ENCODE peak calls at places on chromosomes 4 and X, in eight cellular contexts. V, C, O, F, K, P, I and R are unnamed samples.

GRCh38 chr4:180060159-180060889 is 2182.9 kb upstream of the TENM3 start:
- DNase-seq in V (no peak), C (no peak), O (no peak), P (no peak), I (no peak), F (no peak), K (no peak), R (no peak)

GRCh38 chr4:124712417-124713212 is at the start of gene ANKRD50:
- DNase-seq in I (peak; percentile 94), P (peak; percentile 80), K (peak; percentile 94), V (peak; percentile 95), C (peak; percentile 74), O (peak; percentile 76), F (peak; percentile 91), R (peak; percentile 93)

GRCh38 chr4:166252487-166253402 is 379.7 kb downstream of the TLL1 start:
- DNase-seq in F (no peak), I (no peak), K (no peak), O (no peak), P (no peak), C (peak; percentile 10), V (no peak), R (no peak)

GRCh38 chr4:123588631-123589223 is 192.1 kb downstream of the SPRY1 start:
- DNase-seq in C (peak; percentile 86), F (no peak), P (no peak), O (peak; percentile 41), I (no peak), V (no peak), K (no peak), R (peak; percentile 45)

GRCh38 chr4:28690890-28691289 is 1830.2 kb downstream of the STIM2 start:
- DNase-seq in P (no peak), C (no peak), I (no peak), O (no peak), K (no peak), V (no peak), F (no peak), R (no peak)

GRCh38 chrX:83845397-83845796 is 15.5 kb upstream of the CYLC1 start:
- DNase-seq in O (no peak), K (no peak), V (no peak), C (peak; percentile 18), I (no peak), P (no peak), F (no peak), R (no peak)

GRCh38 chr4:83504974-83505373 is 20.1 kb upstream of the ABRAXAS1 start:
- DNase-seq in C (no peak), V (no peak), O (no peak), I (no peak), P (no peak), F (no peak), K (no peak), R (no peak)

GRCh38 chr4:174107749-174108354 is 175.6 kb downstream of the FBXO8 start:
- DNase-seq in P (no peak), F (no peak), K (no peak), C (no peak), V (no peak), O (no peak), I (no peak), R (no peak)

DNA sequence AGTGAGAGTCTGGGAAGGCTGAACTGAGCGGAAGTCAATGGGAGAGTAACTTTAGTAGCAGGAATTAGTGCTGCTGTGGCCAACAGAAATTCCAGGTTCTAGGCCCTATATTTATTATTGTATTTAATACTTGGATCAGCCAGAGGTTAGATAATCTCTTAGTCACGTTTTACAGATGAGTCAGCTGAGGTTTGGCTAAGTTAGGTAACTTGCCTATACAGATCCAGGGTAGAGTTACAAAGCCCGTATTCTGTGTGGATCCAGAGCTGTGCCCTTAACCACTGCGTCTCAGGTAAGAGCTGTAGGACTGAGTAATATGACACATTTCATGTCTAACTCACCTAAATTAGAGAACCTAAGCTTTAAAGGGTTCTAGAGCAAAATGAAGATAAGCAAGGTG is 20.5 kb downstream of the PSMD10 start:
- DNase-seq in O (no peak), F (no peak), P (no peak), K (no peak), I (no peak), V (no peak), C (no peak), R (no peak)
- H3K27me3 ChIP-seq in O (peaks cover 11% of the 10 kb centered on the region), F (no peaks in the 10 kb centered on the region), P (no peaks in the 10 kb centered on the region), K (no peaks in the 10 kb centered on the region), I (no peaks in the 10 kb centered on the region), V (no peaks in the 10 kb centered on the region), C (no peaks in the 10 kb centered on the region), R (no peaks in the 10 kb centered on the region)

DNA sequence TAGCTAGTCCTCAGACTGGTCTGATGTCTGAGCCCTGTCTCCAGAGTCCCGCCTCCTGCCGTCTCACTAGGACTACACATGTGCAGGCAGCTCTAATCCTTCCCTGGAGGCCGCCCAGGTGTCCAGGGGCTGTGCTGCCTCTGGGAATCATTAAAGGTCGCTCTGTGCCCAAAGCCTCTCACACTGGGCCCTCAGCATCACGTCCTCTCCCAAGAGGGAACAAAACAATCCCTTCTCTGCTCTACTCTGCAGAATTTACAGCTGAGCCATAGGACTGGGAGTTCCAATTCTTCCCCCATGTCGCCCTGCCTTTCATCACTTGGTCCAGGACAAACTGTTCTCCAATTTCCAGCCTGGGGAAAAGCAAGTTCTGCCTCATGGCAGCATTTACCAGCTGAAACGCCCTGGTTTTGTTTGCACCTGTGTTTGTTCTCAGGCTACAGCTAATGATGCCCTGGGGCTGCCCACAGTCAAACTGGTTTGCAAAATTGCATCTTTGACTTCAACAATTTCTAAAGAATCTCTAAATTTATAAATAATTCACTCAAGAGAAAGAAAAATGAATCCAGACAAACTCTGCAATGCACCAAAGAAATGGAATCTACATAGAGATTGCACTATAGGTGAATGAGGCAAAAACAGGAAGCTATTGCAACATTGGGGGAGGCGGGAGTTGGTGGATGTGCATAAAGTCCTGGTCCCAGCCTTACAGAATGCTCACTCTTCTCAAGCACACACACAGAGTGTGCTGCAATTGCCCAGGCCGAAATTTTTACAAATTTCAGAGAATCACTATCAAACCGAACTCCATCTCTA is 7.2 kb upstream of the MRFAP1 start:
- DNase-seq in V (no peak), K (no peak), O (peak; percentile 24), C (peak; percentile 82), I (no peak), P (no peak), F (no peak), R (no peak)
- TF ChIP-seq POLR2A in V (no peak), K (no peak), O (no peak), C (peak; percentile 76), I (no peak), P (no peak), F (no peak), R (no peak)

GRCh38 chr4:37760840-37761239 is 65.6 kb upstream of the PGM2 start:
- DNase-seq in K (no peak), O (no peak), V (no peak), I (no peak), F (no peak), C (no peak), P (no peak), R (no peak)

GRCh38 chr4:37759833-37760232 is 66.7 kb upstream of the PGM2 start:
- DNase-seq in C (no peak), F (no peak), K (no peak), P (no peak), V (no peak), I (no peak), O (no peak), R (no peak)

GRCh38 chr4:37763831-37764230 is 62.7 kb upstream of the PGM2 start:
- DNase-seq in O (no peak), I (no peak), P (no peak), F (no peak), C (no peak), V (no peak), K (no peak), R (no peak)

GRCh38 chr4:37763164-37763444 is 63.4 kb upstream of the PGM2 start:
- DNase-seq in K (no peak), O (no peak), C (no peak), F (no peak), P (no peak), V (no peak), I (no peak), R (no peak)

DNA sequence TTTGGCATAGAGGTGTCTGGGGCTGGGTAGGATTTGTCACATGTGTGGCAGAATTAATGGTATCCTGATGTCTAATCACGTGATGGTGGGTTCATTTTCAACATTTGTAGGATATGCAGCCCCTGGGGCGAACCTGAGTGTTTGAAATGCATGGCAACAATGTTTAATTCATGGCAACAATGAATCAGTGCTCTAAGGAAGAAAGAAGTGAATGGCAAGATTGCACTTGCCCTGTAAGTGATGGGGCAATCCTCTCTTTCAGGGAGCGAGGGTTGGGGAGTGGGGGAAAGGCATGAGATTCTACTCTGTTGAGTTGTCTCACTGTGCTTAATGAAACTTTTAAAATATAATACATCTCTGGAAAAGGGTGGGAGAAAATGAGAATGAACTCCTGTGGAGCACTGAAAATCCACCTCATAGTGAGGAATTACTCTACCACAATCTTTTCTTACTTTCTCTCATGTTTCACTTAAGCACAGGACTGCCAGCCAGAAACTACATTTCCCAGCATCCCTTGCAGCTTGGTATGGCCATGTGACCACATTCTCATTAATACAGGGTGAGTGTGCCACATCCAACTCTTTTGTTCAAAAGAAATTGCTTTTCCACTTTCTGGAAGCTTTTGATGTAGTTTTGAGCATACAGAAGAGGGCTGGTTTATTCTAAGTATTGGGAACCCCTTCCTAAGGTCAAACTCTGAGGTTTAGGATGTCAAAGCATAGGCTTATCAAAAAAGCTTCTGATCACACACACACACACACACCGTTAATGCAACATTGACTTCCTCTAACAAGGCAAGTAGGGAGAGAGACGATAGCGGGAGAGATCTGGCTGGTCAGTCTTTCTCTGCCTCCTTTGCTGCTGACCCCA is 64.0 kb upstream of the PGM2 start:
- DNase-seq in K (no peak), C (peak; percentile 9), P (no peak), O (no peak), I (no peak), V (no peak), F (no peak), R (no peak)
- H3K27ac ChIP-seq in K (peak overlapping the region; percentile 12), C (no peak overlapping the region), P (no peak overlapping the region), O (no peak overlapping the region), I (no peak overlapping the region), V (no peak overlapping the region), F (no peak overlapping the region), R (no peak overlapping the region)

GRCh38 chr4:95545526-95545925 is 3.2 kb downstream of the UNC5C start:
- DNase-seq in P (no peak), C (no peak), I (peak; percentile 27), K (no peak), V (no peak), O (no peak), F (no peak), R (no peak)

GRCh38 chr4:95546236-95546635 is 2.5 kb downstream of the UNC5C start:
- DNase-seq in C (no peak), K (no peak), O (no peak), V (no peak), P (no peak), F (no peak), I (no peak), R (no peak)

GRCh38 chr4:95547708-95548471 is 883 bp downstream of the UNC5C start:
- DNase-seq in C (no peak), F (peak; percentile 18), P (no peak), K (no peak), V (no peak), I (peak; percentile 64), O (no peak), R (peak; percentile 29)

GRCh38 chr4:95548738-95549245 is at the start of gene UNC5C:
- DNase-seq in P (peak; percentile 43), F (peak; percentile 55), V (no peak), K (no peak), I (peak; percentile 93), C (no peak), O (no peak), R (peak; percentile 86)

DNA sequence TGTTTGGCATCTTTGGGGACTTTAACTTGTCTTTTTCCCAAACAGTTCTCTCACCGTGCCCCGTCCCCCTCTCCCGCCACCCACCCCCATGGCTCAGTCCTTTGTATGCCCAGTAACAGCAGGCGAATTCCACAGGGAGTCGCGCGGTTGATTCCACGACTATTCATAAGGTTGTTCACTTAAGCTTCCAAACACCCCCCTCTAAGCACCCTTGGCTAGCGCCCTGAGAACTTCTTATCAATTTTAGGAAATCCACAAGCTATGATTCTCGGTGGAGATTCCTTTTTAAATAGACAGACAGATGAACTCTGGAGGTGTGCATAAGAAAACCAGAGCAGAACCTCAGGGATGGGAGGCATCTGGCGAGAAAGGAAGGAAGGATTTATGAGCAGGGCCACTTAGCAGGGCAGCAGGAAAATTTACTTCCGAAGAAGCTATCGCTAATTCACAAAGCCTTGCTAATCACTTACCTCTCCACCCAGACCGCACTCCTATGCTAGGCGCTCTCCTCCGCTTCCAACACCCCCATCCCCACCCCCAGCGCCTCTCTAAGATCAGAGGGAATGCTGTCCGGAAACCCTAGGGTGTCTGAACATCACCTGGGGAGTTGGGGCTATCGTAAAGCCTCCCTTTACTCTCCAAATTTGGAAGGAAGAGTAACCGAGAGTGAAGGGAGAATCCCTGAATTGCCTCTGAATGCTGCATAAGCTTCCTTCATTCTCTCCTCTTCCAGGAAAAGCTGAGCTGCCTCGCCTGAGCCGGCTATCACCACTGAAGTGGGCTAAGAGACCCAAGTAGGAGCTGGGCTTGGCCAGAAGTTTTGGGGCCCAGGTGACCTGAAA is 1.7 kb downstream of the UNC5C start:
- DNase-seq in C (no peak), V (no peak), P (no peak), F (no peak), O (no peak), K (no peak), I (peak; percentile 48), R (no peak)
- H3K27me3 ChIP-seq in C (peaks cover 16% of the 10 kb centered on the region), V (peaks cover 22% of the 10 kb centered on the region), P (no peaks in the 10 kb centered on the region), F (no peaks in the 10 kb centered on the region), O (peaks cover 43% of the 10 kb centered on the region), K (peaks cover 45% of the 10 kb centered on the region), I (no peaks in the 10 kb centered on the region), R (peaks cover 3% of the 10 kb centered on the region)